ENCODE peak calls at places on chromosome 18, in six cellular contexts. J is HepG2, Z is heart right ventricle, K is astrocyte of the spinal cord, R is PC-9, U is fibroblast of mammary gland. L is an unnamed sample.

GRCh38 chr18:27400001-27400400 is 214.9 kb upstream of the CHST9 start:
- DNase-seq in J (no peak), Z (no peak), K (no peak), R (no peak), U (no peak), L (no peak)

GRCh38 chr18:10304853-10305252 is 149.6 kb upstream of the APCDD1 start:
- DNase-seq in J (no peak), Z (no peak), K (peak), R (no peak), U (peak), L (peak)

GRCh38 chr18:10405014-10405493 is 49.4 kb upstream of the APCDD1 start:
- DNase-seq in J (no peak), Z (no peak), K (no peak), R (no peak), U (peak), L (no peak)

GRCh38 chr18:58761970-58762780 is 90.9 kb downstream of the MALT1 start:
- DNase-seq in J (no peak), Z (no peak), K (no peak), R (no peak), U (no peak), L (no peak)

GRCh38 chr18:77395941-77396340 is 146.3 kb downstream of the GALR1 start:
- DNase-seq in J (no peak), Z (no peak), K (no peak), R (no peak), U (no peak), L (no peak)

GRCh38 chr18:43869451-43870008 is 592.2 kb upstream of the SYT4 start:
- DNase-seq in J (no peak), Z (no peak), K (peak), R (no peak), U (peak), L (no peak)

GRCh38 chr18:41072946-41073345 is 882.1 kb upstream of the PIK3C3 start:
- DNase-seq in J (no peak), Z (no peak), K (no peak), R (no peak), U (no peak), L (no peak)

GRCh38 chr18:59606193-59607175 is 90.7 kb downstream of the CCBE1 start:
- DNase-seq in J (no peak), Z (no peak), K (peak), R (no peak), U (peak), L (no peak)

DNA sequence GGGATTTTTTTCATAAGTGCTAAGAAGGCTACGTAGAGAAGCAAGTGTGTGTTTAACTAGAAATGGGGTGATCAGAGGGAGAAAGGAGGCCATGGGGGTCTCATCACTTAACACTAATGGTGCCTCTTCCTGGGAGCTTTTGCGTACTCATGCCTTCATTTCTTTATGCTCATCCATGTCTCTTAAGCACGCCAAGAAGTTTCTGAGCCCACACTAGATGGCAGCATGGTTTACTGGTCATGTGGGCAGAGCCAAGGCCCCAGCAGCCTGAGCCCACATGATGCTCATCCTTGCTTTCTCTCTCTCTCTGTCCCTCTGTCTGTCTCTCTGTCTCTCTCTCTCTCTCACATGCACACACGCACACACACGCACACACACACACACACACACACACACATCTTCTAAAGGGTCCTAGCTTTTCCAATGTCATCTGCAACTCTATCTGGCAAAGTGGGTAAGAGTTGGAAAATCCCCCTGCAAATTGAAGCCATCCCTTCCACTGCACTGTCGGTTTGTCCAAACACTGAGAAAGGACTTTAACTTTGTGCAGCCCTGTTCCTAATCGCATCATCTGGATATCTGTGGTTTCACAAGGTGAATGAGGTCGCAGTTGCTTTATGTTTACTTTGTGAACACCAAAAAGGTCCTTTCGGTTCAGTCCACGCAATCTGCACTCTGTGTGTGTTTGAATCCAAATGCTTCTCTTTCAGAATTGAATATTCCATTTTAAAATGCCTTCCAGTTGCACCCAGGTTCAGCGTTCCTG is 137.2 kb upstream of the CCDC68 start:
- DNase-seq in J (peak), Z (no peak), K (peak), R (no peak), U (peak), L (peak)
- H3K4me3 ChIP-seq in J (no peak), Z (no peak), K (no peak), R (no peak), U (no peak), L (no peak)

DNA sequence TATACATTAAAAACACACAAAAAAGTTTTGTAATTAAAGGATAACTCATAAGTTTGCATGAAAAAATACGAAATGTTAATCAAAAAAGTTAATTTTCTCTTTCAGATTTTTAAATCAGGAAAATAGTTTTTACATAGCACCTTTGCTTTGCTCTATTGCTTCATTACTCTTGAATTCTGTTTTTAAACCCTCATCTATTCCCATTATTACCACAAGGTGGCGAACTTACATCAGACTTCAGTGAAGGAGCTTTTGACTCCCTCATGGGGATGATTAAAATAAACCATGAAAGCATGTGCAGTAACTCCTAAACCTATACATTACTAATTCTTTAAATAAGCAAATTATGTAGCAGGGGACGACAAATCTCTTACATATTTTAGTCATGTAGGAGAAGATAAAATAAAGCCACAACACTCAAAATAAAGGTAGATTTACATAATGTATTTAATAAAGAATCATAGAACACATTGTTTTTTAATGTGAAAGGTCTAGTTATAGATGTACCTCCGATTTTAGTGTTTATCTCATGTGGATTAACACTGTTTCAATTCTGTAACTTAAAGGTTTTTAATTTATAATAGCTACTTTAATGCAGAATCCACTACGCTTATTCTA is 105.2 kb downstream of the NETO1 start:
- DNase-seq in J (peak), Z (no peak), K (peak), R (peak), U (peak), L (peak)
- TF ChIP-seq CTCF in J (peak), Z (peak), K (peak), R (peak), U (peak), L (peak)

GRCh38 chr18:25370391-25370790 is 18.4 kb upstream of the ZNF521 start:
- DNase-seq in J (no peak), Z (no peak), K (no peak), R (no peak), U (no peak), L (no peak)

DNA sequence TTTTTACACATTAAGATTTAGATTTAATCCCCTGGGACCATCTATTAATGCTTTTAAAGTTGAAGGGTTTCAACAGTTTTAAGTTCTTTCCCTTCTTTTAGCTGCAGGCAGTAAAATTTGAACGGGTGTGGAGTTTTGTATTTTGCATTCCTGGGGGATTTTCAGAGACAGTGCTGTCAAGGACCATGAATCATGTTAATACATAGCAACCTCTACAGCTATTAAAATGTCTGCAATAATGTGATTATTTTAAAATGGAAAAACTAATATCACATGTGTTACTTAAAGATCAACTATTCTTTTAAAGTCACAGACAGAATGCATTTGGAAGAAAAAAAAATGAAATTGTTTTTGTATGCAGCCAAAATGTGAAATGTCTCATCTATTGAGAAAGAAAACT is 21.5 kb upstream of the ZNF521 start:
- DNase-seq in J (no peak), Z (no peak), K (no peak), R (no peak), U (no peak), L (no peak)
- H3K4me3 ChIP-seq in J (no peak), Z (no peak), K (no peak), R (no peak), U (no peak), L (no peak)

GRCh38 chr18:74567805-74568204 is 29.9 kb upstream of the ZNF407 start:
- DNase-seq in J (no peak), Z (no peak), K (no peak), R (no peak), U (no peak), L (no peak)
- TF ChIP-seq CTCF in J (peak), Z (no peak), K (no peak), R (no peak), U (no peak), L (no peak)

GRCh38 chr18:55419939-55420664 is 167.9 kb downstream of the TCF4 start:
- DNase-seq in J (no peak), Z (no peak), K (peak), R (no peak), U (no peak), L (peak)
- H3K4me3 ChIP-seq in J (no peak), Z (peak), K (peak), R (no peak), U (peak), L (peak)

DNA sequence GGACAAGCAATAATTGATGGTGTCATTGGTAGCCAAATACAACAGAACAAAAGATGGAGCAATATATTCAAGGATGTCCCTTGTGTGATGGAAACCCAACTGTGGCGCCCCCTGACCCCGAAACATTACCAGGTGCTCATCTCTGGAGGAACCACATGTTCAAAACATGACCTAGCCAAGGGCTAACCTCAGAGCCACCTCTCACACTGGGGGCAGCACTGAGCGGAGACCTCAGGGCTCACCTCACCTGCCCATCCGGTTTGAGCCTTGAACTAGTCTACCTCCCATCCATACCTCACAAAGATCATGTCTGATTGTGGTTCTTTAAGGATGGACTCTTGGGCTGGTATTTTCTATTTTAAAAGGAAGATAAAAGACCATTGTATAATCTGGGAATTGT is 314.4 kb upstream of the CDH7 start:
- DNase-seq in J (peak), Z (no peak), K (no peak), R (no peak), U (no peak), L (no peak)
- TF ChIP-seq CTCF in J (peak), Z (no peak), K (no peak), R (no peak), U (no peak), L (no peak)

L was measured in epithelial cell of esophagus.